ENCODE peak calls at places on chromosomes 7 and 10, in seven cellular contexts. Y, N, I, Z, U, O and C are unnamed samples.

GRCh38 chr7:83957333-83957732 is 237.3 kb downstream of the SEMA3A start:
- DNase-seq in Y (no peak), N (no peak), I (peak), Z (peak), U (peak), O (no peak), C (no peak)

GRCh38 chr7:25857376-25858067 is 294.5 kb upstream of the NFE2L3 start:
- DNase-seq in Y (peak), N (no peak), I (peak), Z (no peak), U (no peak), O (peak), C (peak)

GRCh38 chr10:132145521-132146185 is 41.1 kb upstream of the DPYSL4 start:
- DNase-seq in Y (no peak), N (no peak), I (no peak), Z (no peak), U (no peak), O (no peak), C (no peak)

GRCh38 chr10:114708717-114709352 is 50.8 kb upstream of the ABLIM1 start:
- DNase-seq in Y (no peak), N (no peak), I (peak), Z (peak), U (peak), O (no peak), C (peak)

GRCh38 chr7:152443586-152443985 is 7.8 kb upstream of the KMT2C start:
- DNase-seq in Y (no peak), N (no peak), I (no peak), Z (no peak), U (no peak), O (no peak), C (no peak)

GRCh38 chr10:13328588-13328987 is 19.5 kb downstream of the SEPHS1 start:
- DNase-seq in Y (no peak), N (no peak), I (no peak), Z (no peak), U (no peak), O (no peak), C (no peak)

GRCh38 chr10:127556911-127557310 is 7.8 kb downstream of the NPS start:
- DNase-seq in Y (no peak), N (no peak), I (peak), Z (no peak), U (peak), O (no peak), C (peak)

GRCh38 chr10:61456095-61456789 is 3.1 kb upstream of the TMEM26 start:
- DNase-seq in Y (no peak), N (no peak), I (peak), Z (peak), U (no peak), O (no peak), C (no peak)

GRCh38 chr10:16116404-16117304 is 256.3 kb upstream of the MINDY3 start:
- DNase-seq in Y (no peak), N (no peak), I (peak), Z (peak), U (peak), O (peak), C (peak)

GRCh38 chr10:85319150-85319549 is 990.8 kb downstream of the CCSER2 start:
- DNase-seq in Y (peak), N (peak), I (no peak), Z (no peak), U (no peak), O (no peak), C (no peak)

GRCh38 chr7:43112088-43112940 is at the start of gene HECW1:
- DNase-seq in Y (no peak), N (peak), I (no peak), Z (no peak), U (no peak), O (no peak), C (peak)

GRCh38 chr10:132665946-132666732 is 119.8 kb downstream of the NKX6-2 start:
- DNase-seq in Y (no peak), N (no peak), I (peak), Z (peak), U (peak), O (peak), C (peak)

GRCh38 chr10:107433605-107434004 is 269.1 kb upstream of the SORCS1 start:
- DNase-seq in Y (no peak), N (no peak), I (no peak), Z (no peak), U (no peak), O (no peak), C (no peak)

GRCh38 chr7:140475747-140476333 is 3.5 kb downstream of the MKRN1 start:
- DNase-seq in Y (peak), N (no peak), I (peak), Z (peak), U (peak), O (peak), C (peak)

GRCh38 chr7:44400033-44400511 is 74.7 kb upstream of the CAMK2B start:
- DNase-seq in Y (no peak), N (peak), I (no peak), Z (no peak), U (no peak), O (no peak), C (no peak)

GRCh38 chr7:128974241-128974934 is 36.7 kb downstream of the IRF5 start:
- DNase-seq in Y (no peak), N (no peak), I (peak), Z (peak), U (peak), O (no peak), C (no peak)

GRCh38 chr10:14382531-14382930 is 51.8 kb upstream of the FRMD4A start:
- DNase-seq in Y (no peak), N (no peak), I (no peak), Z (no peak), U (no peak), O (no peak), C (no peak)

GRCh38 chr7:116354546-116355422 is 144.4 kb downstream of the TES start:
- DNase-seq in Y (no peak), N (no peak), I (peak), Z (peak), U (peak), O (no peak), C (peak)

GRCh38 chr10:72029414-72029813 is 58.9 kb downstream of the SPOCK2 start:
- DNase-seq in Y (no peak), N (no peak), I (no peak), Z (no peak), U (no peak), O (no peak), C (no peak)

GRCh38 chr7:133611955-133612354 is 359.1 kb downstream of the EXOC4 start:
- DNase-seq in Y (no peak), N (no peak), I (no peak), Z (no peak), U (no peak), O (no peak), C (no peak)

GRCh38 chr10:22473044-22473443 is 127.7 kb downstream of the SPAG6 start:
- DNase-seq in Y (no peak), N (no peak), I (no peak), Z (no peak), U (no peak), O (no peak), C (no peak)

GRCh38 chr7:150842716-150843115 is 9.6 kb upstream of the AOC1 start:
- DNase-seq in Y (no peak), N (no peak), I (no peak), Z (no peak), U (no peak), O (no peak), C (no peak)

GRCh38 chr7:92296898-92297435 is 51.2 kb downstream of the ANKIB1 start:
- DNase-seq in Y (no peak), N (no peak), I (no peak), Z (no peak), U (no peak), O (no peak), C (no peak)

GRCh38 chr7:93315896-93316295 is 83.7 kb downstream of the VPS50 start:
- DNase-seq in Y (no peak), N (no peak), I (no peak), Z (no peak), U (no peak), O (no peak), C (peak)

GRCh38 chr10:79434223-79434687 is 11.2 kb downstream of the ZCCHC24 start:
- DNase-seq in Y (no peak), N (no peak), I (peak), Z (no peak), U (peak), O (no peak), C (peak)

GRCh38 chr10:73083234-73083633 is 13.4 kb downstream of the P4HA1 start:
- DNase-seq in Y (no peak), N (no peak), I (peak), Z (peak), U (no peak), O (no peak), C (peak)

GRCh38 chr7:50394315-50394714 is 55.8 kb downstream of the FIGNL1 start:
- DNase-seq in Y (no peak), N (no peak), I (no peak), Z (no peak), U (no peak), O (no peak), C (no peak)

GRCh38 chr7:100167912-100168323 is 499 bp downstream of the GAL3ST4 start:
- DNase-seq in Y (no peak), N (no peak), I (no peak), Z (peak), U (no peak), O (no peak), C (peak)

GRCh38 chr7:44735403-44736165 is 13.1 kb upstream of the ZMIZ2 start:
- DNase-seq in Y (no peak), N (no peak), I (peak), Z (peak), U (peak), O (no peak), C (peak)

GRCh38 chr7:33814958-33815735 is 90.2 kb upstream of the BMPER start:
- DNase-seq in Y (peak), N (no peak), I (peak), Z (no peak), U (no peak), O (no peak), C (no peak)

GRCh38 chr7:139683137-139683871 is 94.5 kb downstream of the HIPK2 start:
- DNase-seq in Y (no peak), N (no peak), I (peak), Z (peak), U (peak), O (no peak), C (peak)

GRCh38 chr10:72567421-72567820 is 58.5 kb downstream of the MICU1 start:
- DNase-seq in Y (no peak), N (no peak), I (no peak), Z (peak), U (peak), O (no peak), C (peak)

GRCh38 chr7:74272305-74273038 is 16.7 kb upstream of the CLIP2 start:
- DNase-seq in Y (no peak), N (peak), I (peak), Z (peak), U (peak), O (peak), C (peak)

GRCh38 chr7:113120647-113121046 is 2.3 kb upstream of the SMIM30 start:
- DNase-seq in Y (no peak), N (no peak), I (no peak), Z (peak), U (no peak), O (peak), C (no peak)

GRCh38 chr10:77560471-77560870 is 77.1 kb downstream of the KCNMA1 start:
- DNase-seq in Y (no peak), N (no peak), I (no peak), Z (no peak), U (no peak), O (no peak), C (no peak)

GRCh38 chr10:103712898-103713498 is 142.4 kb downstream of the SH3PXD2A start:
- DNase-seq in Y (peak), N (peak), I (peak), Z (peak), U (peak), O (peak), C (peak)

GRCh38 chr7:117949232-117949631 is 76.0 kb upstream of the CTTNBP2 start:
- DNase-seq in Y (no peak), N (no peak), I (no peak), Z (no peak), U (peak), O (no peak), C (no peak)

GRCh38 chr7:127256326-127256725 is 3.6 kb upstream of the GRM8 start:
- DNase-seq in Y (no peak), N (no peak), I (no peak), Z (no peak), U (no peak), O (no peak), C (no peak)

GRCh38 chr7:157519798-157520244 is 183.0 kb downstream of the DNAJB6 start:
- DNase-seq in Y (no peak), N (no peak), I (no peak), Z (no peak), U (no peak), O (no peak), C (no peak)